ENCODE peak calls at places on chromosomes 5 and 9, in six cellular contexts. Q, B, R, F, H and U are unnamed samples.

GRCh38 chr9:92308893-92309292 is 15.4 kb upstream of the IARS1 start:
- DNase-seq in Q (no peak), B (peak; percentile 34), R (no peak), F (no peak), H (no peak), U (no peak)

GRCh38 chr5:110218994-110219393 is 507.5 kb downstream of the TMEM232 start:
- DNase-seq in Q (no peak), B (no peak), R (no peak), F (no peak), H (no peak), U (no peak)

GRCh38 chr5:167579701-167580045 is 711.8 kb upstream of the WWC1 start:
- DNase-seq in Q (no peak), B (peak; percentile 50), R (no peak), F (no peak), H (no peak), U (no peak)

GRCh38 chr5:96050273-96050880 is 88.7 kb upstream of the ELL2 start:
- DNase-seq in Q (no peak), B (no peak), R (no peak), F (no peak), H (no peak), U (no peak)

GRCh38 chr9:121912812-121913627 is 180.1 kb downstream of the TTLL11 start:
- DNase-seq in Q (no peak), B (peak; percentile 21), R (no peak), F (no peak), H (no peak), U (no peak)

GRCh38 chr5:130213607-130214006 is 309.3 kb downstream of the CHSY3 start:
- DNase-seq in Q (no peak), B (no peak), R (no peak), F (no peak), H (no peak), U (no peak)

GRCh38 chr5:36600847-36601527 is 5.4 kb upstream of the SLC1A3 start:
- DNase-seq in Q (no peak), B (no peak), R (no peak), F (no peak), H (no peak), U (no peak)

GRCh38 chr9:104993291-104993963 is 65.5 kb upstream of the ABCA1 start:
- DNase-seq in Q (no peak), B (peak; percentile 85), R (no peak), F (no peak), H (peak; percentile 95), U (peak; percentile 85)

GRCh38 chr9:85610074-85610855 is 131.5 kb downstream of the AGTPBP1 start:
- DNase-seq in Q (peak; percentile 74), B (peak; percentile 78), R (peak; percentile 51), F (peak; percentile 73), H (peak; percentile 85), U (peak; percentile 76)

GRCh38 chr5:126126574-126126973 is 296.6 kb upstream of the GRAMD2B start:
- DNase-seq in Q (no peak), B (no peak), R (no peak), F (no peak), H (no peak), U (no peak)

GRCh38 chr5:173981362-173981761 is 7.6 kb upstream of the C5orf47 start:
- DNase-seq in Q (no peak), B (no peak), R (no peak), F (no peak), H (peak; percentile 58), U (peak; percentile 76)

GRCh38 chr5:111853748-111854147 is 96.8 kb upstream of the NREP start:
- DNase-seq in Q (no peak), B (no peak), R (no peak), F (peak; percentile 62), H (no peak), U (no peak)

GRCh38 chr9:36985769-36986547 is 48.1 kb downstream of the PAX5 start:
- DNase-seq in Q (peak; percentile 72), B (no peak), R (no peak), F (no peak), H (peak; percentile 86), U (peak; percentile 85)

GRCh38 chr9:114867327-114867726 is 61.5 kb upstream of the TNFSF15 start:
- DNase-seq in Q (no peak), B (no peak), R (no peak), F (no peak), H (no peak), U (no peak)

GRCh38 chr9:18467696-18468095 is 6.3 kb upstream of the ADAMTSL1 start:
- DNase-seq in Q (no peak), B (no peak), R (no peak), F (no peak), H (no peak), U (no peak)

GRCh38 chr9:18463991-18464390 is 10.0 kb upstream of the ADAMTSL1 start:
- DNase-seq in Q (no peak), B (peak; percentile 59), R (no peak), F (no peak), H (no peak), U (no peak)

GRCh38 chr9:18461496-18461895 is 12.5 kb upstream of the ADAMTSL1 start:
- DNase-seq in Q (no peak), B (no peak), R (no peak), F (no peak), H (no peak), U (no peak)

DNA sequence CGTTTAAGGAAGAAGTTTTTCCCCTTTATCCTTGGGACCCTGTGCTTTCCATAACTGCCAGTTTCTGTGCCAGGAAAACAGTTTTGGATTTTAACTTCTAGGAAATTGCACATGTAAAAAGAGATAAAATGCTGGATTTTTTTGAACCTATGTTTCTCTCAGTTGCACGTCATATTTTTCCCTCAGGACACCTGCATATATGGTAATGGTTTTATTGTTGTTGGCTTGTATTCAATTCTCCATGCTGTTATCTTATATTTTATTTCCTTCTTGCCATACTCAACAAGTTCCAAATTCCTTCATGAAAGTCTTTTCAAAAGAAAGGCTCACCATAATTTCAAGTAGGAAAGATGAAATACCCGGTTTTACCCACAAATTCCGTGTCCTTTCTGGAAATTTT is 7.9 kb upstream of the ADAMTSL1 start:
- DNase-seq in Q (no peak), B (no peak), R (no peak), F (no peak), H (no peak), U (no peak)
- H3K4me2 ChIP-seq in Q (no peak overlapping the region), B (no peak overlapping the region), R (no peak overlapping the region), F (no peak overlapping the region), H (no peak overlapping the region), U (no peak overlapping the region)

GRCh38 chr9:88571417-88571816 is 36.4 kb downstream of the NXNL2 start:
- DNase-seq in Q (no peak), B (peak; percentile 14), R (no peak), F (no peak), H (no peak), U (no peak)
- TF ChIP-seq EZH2phosphoT487 in Q (no peak), B (no peak), R (no peak), F (no peak), H (no peak), U (no peak)

GRCh38 chr5:177524539-177524900 is 7.8 kb upstream of the DDX41 start:
- DNase-seq in Q (no peak), B (no peak), R (no peak), F (no peak), H (no peak), U (no peak)

GRCh38 chr5:177526791-177527190 is 10.0 kb upstream of the DDX41 start:
- DNase-seq in Q (no peak), B (no peak), R (no peak), F (no peak), H (no peak), U (no peak)

GRCh38 chr5:177524941-177525655 is 8.3 kb upstream of the DDX41 start:
- DNase-seq in Q (no peak), B (no peak), R (no peak), F (no peak), H (no peak), U (no peak)

GRCh38 chr5:177526191-177526590 is 9.4 kb upstream of the DDX41 start:
- DNase-seq in Q (no peak), B (no peak), R (no peak), F (no peak), H (no peak), U (no peak)

DNA sequence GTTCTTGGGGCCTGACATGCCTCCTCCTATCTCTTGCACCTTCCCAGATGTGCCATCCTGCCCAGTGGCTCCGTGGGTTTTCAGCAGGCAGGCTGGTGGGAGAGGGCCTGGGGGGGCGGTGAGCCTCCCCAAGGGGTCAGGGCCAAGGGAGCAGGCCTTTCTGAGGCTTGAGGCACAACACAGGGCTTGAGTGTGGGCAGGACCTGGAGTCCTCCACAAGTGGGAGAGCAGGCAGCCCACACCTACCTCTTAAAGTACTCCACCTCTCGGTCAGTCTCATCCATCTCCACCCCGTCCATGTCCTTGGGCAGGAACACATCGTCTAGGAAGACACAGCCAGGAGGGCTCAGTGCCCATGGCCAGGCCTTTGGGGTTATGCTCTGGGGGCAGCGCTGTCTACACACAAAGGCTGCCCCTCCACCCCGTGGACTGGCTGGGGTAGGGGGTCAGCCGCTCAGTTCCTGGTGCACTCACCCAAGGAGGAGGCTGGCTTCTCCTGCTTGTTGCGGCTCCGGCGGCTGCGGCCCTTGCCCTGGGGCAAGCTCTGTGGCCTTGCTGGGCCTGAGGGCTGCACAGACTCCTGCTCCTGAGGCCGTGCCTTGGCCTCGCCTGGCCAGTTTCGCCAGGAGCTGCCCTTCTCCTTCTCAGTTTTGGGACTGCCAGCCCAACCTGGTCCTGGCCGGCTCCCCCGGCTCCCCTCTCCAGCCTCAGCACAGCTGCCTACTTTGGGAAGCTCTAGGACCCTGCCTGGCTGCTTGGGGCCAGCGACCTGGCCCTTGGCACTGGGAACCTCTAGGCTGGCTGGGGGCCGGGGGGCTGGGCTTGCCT is 7.2 kb upstream of the DDX41 start:
- DNase-seq in Q (no peak), B (no peak), R (no peak), F (no peak), H (no peak), U (no peak)
- H3K4me2 ChIP-seq in Q (no peak overlapping the region), B (no peak overlapping the region), R (no peak overlapping the region), F (no peak overlapping the region), H (no peak overlapping the region), U (no peak overlapping the region)

GRCh38 chr9:21967707-21968106 is 26.5 kb downstream of the CDKN2A start:
- DNase-seq in Q (no peak), B (no peak), R (no peak), F (no peak), H (peak; percentile 26), U (peak; percentile 18)

GRCh38 chr9:21965401-21965951 is 28.7 kb downstream of the CDKN2A start:
- DNase-seq in Q (peak; percentile 80), B (peak; percentile 93), R (no peak), F (no peak), H (peak; percentile 84), U (peak; percentile 89)

GRCh38 chr9:21967169-21967568 is 27.0 kb downstream of the CDKN2A start:
- DNase-seq in Q (no peak), B (no peak), R (no peak), F (no peak), H (peak; percentile 55), U (peak; percentile 37)

GRCh38 chr9:21964925-21965385 is 29.2 kb downstream of the CDKN2A start:
- DNase-seq in Q (no peak), B (peak; percentile 63), R (no peak), F (no peak), H (peak; percentile 41), U (peak; percentile 22)

DNA sequence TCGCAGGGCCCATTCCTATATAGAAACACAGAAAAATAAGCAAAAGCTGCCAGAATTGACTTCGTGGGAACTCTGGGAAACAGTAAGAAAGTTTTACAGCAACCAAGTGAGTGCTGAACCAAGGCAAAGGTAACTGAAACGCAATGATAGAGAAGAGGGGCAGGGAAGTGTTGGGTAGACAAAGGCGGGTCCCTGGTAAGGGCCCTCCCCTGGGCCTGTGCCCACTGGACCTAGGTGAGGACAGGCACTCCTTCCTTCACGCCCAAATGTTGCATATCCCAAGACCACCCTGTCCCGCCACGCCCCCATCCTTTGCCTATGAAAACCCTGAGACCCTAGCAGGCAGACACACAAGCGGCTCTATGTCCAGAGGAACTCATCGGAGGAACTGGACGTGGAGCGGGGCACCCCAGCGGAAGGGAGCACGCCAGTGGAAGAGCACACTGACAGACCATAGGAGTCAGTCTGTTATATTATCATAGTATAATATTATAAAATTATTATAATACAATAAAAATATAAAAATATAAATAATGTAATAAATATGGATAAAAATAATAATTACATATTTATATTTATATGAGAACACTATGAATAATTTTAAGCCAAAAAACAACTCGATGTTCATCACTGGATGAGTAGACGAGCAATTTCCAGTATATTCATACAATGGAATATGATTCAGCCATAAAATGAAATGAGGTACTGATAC is 27.9 kb downstream of the CDKN2A start:
- DNase-seq in Q (no peak), B (no peak), R (no peak), F (no peak), H (peak; percentile 55), U (peak; percentile 14)
- TF ChIP-seq EZH2phosphoT487 in Q (no peak), B (no peak), R (no peak), F (no peak), H (peak; percentile 41), U (no peak)